ENCODE peak calls at places on chromosomes 11 and 22, in four cellular contexts. M is WTC11, V is HepG2, C is K562. R is an unnamed sample.

GRCh38 chr11:94968334-94968958 is 4.9 kb downstream of the CWC15 start:
- DNase-seq in M (no peak), C (no peak), V (peak; percentile 27), R (no peak)

GRCh38 chr11:1113405-1114201 is 38.9 kb downstream of the MUC2 start:
- DNase-seq in V (no peak), M (peak; percentile 23), C (no peak), R (no peak)

GRCh38 chr11:12556155-12556554 is 118.1 kb upstream of the TEAD1 start:
- DNase-seq in V (no peak), M (no peak), C (no peak), R (no peak)

GRCh38 chr22:38135133-38135706 is 24.7 kb upstream of the BAIAP2L2 start:
- DNase-seq in V (no peak), M (no peak), C (no peak), R (peak; percentile 48)

GRCh38 chr11:12272821-12273617 is 104.4 kb upstream of the PARVA start:
- DNase-seq in C (no peak), M (no peak), V (peak; percentile 41), R (no peak)

GRCh38 chr11:35255514-35255913 is 116.5 kb downstream of the CD44 start:
- DNase-seq in C (no peak), M (no peak), V (no peak), R (no peak)

GRCh38 chr22:45852826-45853225 is 124.1 kb downstream of the WNT7B start:
- DNase-seq in M (no peak), V (no peak), C (no peak), R (no peak)

GRCh38 chr11:36164522-36165250 is 124.5 kb downstream of the COMMD9 start:
- DNase-seq in M (no peak), V (no peak), C (no peak), R (no peak)

GRCh38 chr22:44926491-44927415 is 83.1 kb downstream of the PHF21B start:
- DNase-seq in V (no peak), M (no peak), C (no peak), R (no peak)

GRCh38 chr11:63672934-63673539 is 1.9 kb upstream of the ATL3 start:
- DNase-seq in C (no peak), M (no peak), V (peak; percentile 39), R (peak; percentile 18)

GRCh38 chr22:19679476-19680099 is 34.7 kb upstream of the SEPTIN5 start:
- DNase-seq in M (peak; percentile 91), V (no peak), C (peak; percentile 86), R (no peak)

GRCh38 chr11:57514538-57515331 is 767 bp downstream of the SLC43A1 start:
- DNase-seq in M (peak; percentile 56), V (peak; percentile 46), C (peak; percentile 76), R (no peak)

GRCh38 chr11:64247729-64248531 is 1.2 kb upstream of the PPP1R14B start:
- DNase-seq in V (no peak), C (no peak), M (no peak), R (no peak)

GRCh38 chr11:23840872-23841271 is 656.0 kb upstream of the LUZP2 start:
- DNase-seq in V (no peak), M (no peak), C (no peak), R (no peak)

GRCh38 chr11:27700351-27701261 is at the start of gene BDNF:
- DNase-seq in C (no peak), V (no peak), M (peak; percentile 45), R (peak; percentile 67)

GRCh38 chr11:8905528-8906165 is 5.3 kb upstream of the AKIP1 start:
- DNase-seq in M (no peak), V (no peak), C (no peak), R (peak; percentile 56)

GRCh38 chr11:21774212-21774611 is 418.7 kb upstream of the ANO5 start:
- DNase-seq in C (no peak), V (no peak), M (no peak), R (no peak)

GRCh38 chr22:28922540-28923244 is 39.3 kb downstream of the ZNRF3 start:
- DNase-seq in V (peak; percentile 53), C (no peak), M (no peak), R (no peak)

GRCh38 chr11:33893711-33894401 is 2.0 kb upstream of the LMO2 start:
- DNase-seq in M (no peak), V (no peak), C (peak; percentile 60), R (no peak)
- TF ChIP-seq HMGXB4 in M (no peak), V (no peak), C (no peak), R (no peak)

GRCh38 chr11:6297831-6298230 is 22.5 kb downstream of the CAVIN3 start:
- DNase-seq in C (peak; percentile 14), V (no peak), M (no peak), R (no peak)
- TF ChIP-seq HMGXB4 in C (no peak), V (no peak), M (no peak), R (no peak)

DNA sequence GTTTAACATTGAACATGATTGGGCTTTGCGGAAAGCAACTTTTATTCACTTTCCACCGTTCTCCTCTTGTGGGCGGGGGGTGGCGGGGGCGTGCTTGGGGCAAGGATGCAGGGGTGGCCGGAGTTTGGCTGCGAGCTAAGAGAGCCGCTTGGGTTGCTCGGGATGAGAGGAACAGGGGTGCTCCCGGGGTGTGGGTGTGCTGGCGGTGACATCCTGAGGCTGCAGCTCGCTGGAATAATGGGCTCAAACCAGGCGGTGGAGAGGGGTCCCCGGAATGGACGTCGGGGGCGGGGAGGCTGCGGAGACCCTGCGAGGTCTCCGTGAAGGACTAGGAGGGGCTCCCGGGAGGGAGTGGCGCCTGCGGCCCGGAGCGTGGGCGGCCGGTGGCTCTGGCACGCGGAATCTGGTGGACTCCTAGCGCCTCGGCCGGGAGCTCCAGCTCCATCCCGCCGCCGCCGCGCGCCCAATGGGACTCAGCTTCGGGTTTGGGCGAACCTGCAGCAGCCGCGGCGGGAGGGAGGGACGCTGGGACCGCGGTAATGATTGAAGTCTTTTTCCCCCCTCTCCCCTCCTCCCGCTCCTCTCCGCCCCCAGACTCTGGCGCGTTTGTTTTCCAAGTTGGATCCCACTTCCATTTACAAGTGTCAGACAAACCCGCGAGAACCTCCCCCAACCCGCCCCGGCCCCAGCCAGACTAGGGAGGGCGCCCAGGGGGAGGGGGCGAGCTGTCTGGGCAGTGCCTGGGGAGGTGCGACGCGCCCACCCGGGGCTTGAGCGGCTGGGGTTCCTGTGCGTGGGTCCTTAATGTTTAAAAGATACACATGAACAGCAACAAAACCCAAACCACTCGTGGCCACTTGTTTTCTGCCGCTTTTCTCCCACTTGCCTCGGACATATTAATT is 2.0 kb downstream of the FAT3 start:
- DNase-seq in V (no peak), M (peak; percentile 79), C (no peak), R (no peak)
- TF ChIP-seq HMGXB4 in V (no peak), M (no peak), C (no peak), R (no peak)

GRCh38 chr11:15842345-15842744 is 514.0 kb downstream of the SOX6 start:
- DNase-seq in V (no peak), C (no peak), M (no peak), R (no peak)

GRCh38 chr11:15839061-15839460 is 517.3 kb downstream of the SOX6 start:
- DNase-seq in C (no peak), V (no peak), M (no peak), R (no peak)

GRCh38 chr11:15845261-15845660 is 511.1 kb downstream of the SOX6 start:
- DNase-seq in M (peak; percentile 18), V (no peak), C (no peak), R (no peak)

GRCh38 chr11:15841898-15842297 is 514.4 kb downstream of the SOX6 start:
- DNase-seq in V (no peak), C (no peak), M (no peak), R (no peak)

GRCh38 chr11:15843309-15843857 is 513.0 kb downstream of the SOX6 start:
- DNase-seq in C (no peak), V (no peak), M (no peak), R (no peak)
- TF ChIP-seq HMGXB4 in C (no peak), V (no peak), M (no peak), R (no peak)

GRCh38 chr11:66866420-66867010 is 9.7 kb downstream of the LRFN4 start:
- DNase-seq in C (no peak), M (no peak), V (no peak), R (no peak)
- TF ChIP-seq HMGXB4 in C (no peak), M (no peak), V (no peak), R (no peak)

DNA sequence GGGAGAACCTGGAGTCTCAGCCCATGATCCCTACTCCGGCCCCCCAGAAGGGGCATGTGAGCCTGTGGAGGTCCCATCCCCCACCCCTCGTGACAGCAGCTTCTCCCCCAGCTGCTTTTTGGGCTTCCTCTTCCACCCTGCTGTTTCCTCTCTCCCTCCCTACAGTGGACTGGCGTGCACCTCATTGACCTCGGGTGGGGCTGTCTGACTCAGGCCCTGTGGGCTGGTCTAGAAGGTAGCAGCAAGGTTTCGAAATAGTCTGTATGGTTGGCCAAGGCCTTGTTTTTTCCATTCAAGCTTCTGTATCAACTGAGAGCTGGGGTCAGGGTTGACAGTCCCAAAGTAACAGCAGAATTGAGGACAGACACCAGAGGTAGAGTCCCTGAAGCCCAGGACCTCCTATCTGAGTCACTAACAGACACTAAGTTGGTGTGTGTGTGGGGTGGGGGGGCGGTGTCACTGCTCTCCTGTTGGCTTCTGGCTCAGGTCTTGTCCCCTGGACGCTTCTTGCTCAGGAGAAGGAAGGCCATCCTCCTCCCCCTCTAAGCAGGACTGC is 7.7 kb downstream of the SLC37A2 start:
- DNase-seq in C (peak; percentile 89), M (no peak), V (peak; percentile 81), R (no peak)
- TF ChIP-seq HMGXB4 in C (no peak), M (no peak), V (no peak), R (no peak)

GRCh38 chr11:110527146-110527545 is 97.4 kb downstream of the FDX1 start:
- DNase-seq in C (no peak), M (no peak), V (no peak), R (no peak)

GRCh38 chr11:110524227-110524626 is 94.5 kb downstream of the FDX1 start:
- DNase-seq in C (no peak), M (no peak), V (no peak), R (peak; percentile 28)

GRCh38 chr11:110529043-110529442 is 99.3 kb downstream of the FDX1 start:
- DNase-seq in M (peak; percentile 42), V (peak; percentile 5), C (peak; percentile 45), R (peak; percentile 14)

GRCh38 chr11:110526323-110526722 is 96.6 kb downstream of the FDX1 start:
- DNase-seq in V (no peak), M (no peak), C (no peak), R (no peak)

DNA sequence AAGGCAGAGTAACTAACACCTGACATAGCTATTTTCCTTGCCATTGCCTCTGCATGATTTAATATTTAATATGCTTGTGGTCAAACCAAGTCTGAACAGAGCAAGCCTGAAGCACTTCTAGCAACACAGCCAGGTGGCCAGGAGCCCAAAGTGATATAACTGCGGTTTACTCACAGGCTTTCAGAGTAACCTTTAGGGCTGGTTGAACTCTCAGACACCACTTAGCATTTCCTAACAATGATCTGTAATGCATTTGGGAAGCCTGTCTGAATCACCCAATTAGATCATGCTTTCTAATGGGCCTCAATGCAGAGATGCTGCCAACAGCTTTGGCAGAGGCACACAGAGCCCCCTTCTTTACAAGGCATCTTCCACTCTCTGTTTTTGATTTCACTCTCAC is 96.1 kb downstream of the FDX1 start:
- DNase-seq in V (no peak), C (no peak), M (no peak), R (no peak)
- TF ChIP-seq HMGXB4 in V (no peak), C (no peak), M (no peak), R (no peak)